ENCODE peak calls at places on chromosome 3, in five cellular contexts. One of them, this sample, is unnamed.

GRCh38 chr3:66200147-66200546 is 20.7 kb upstream of the SLC25A26 start:
- DNase-seq in fibroblast of lung: no peak
- DNase-seq in neuronal stem cell: no peak
- DNase-seq in H9: peak
- DNase-seq in ovary: no peak
- DNase-seq in this sample: peak

GRCh38 chr3:37701729-37702128 is 160.0 kb upstream of the CTDSPL start:
- DNase-seq in fibroblast of lung: no peak
- DNase-seq in neuronal stem cell: no peak
- DNase-seq in H9: no peak
- DNase-seq in ovary: no peak
- DNase-seq in this sample: no peak

GRCh38 chr3:107028626-107029025 is 348.6 kb upstream of the CCDC54 start:
- DNase-seq in fibroblast of lung: no peak
- DNase-seq in neuronal stem cell: no peak
- DNase-seq in H9: no peak
- DNase-seq in ovary: no peak
- DNase-seq in this sample: no peak

GRCh38 chr3:134388748-134389485 is 14.7 kb upstream of the AMOTL2 start:
- DNase-seq in fibroblast of lung: no peak
- DNase-seq in neuronal stem cell: no peak
- DNase-seq in H9: no peak
- DNase-seq in ovary: no peak
- DNase-seq in this sample: no peak

GRCh38 chr3:151210676-151211381 is 7.8 kb upstream of the GPR171 start:
- DNase-seq in fibroblast of lung: no peak
- DNase-seq in neuronal stem cell: no peak
- DNase-seq in H9: no peak
- DNase-seq in ovary: no peak
- DNase-seq in this sample: no peak

GRCh38 chr3:157070600-157070999 is 89.3 kb downstream of the CCNL1 start:
- DNase-seq in fibroblast of lung: peak
- DNase-seq in neuronal stem cell: no peak
- DNase-seq in H9: no peak
- DNase-seq in ovary: no peak
- DNase-seq in this sample: no peak

GRCh38 chr3:127742580-127742979 is 69.8 kb downstream of the ABTB1 start:
- DNase-seq in fibroblast of lung: no peak
- DNase-seq in neuronal stem cell: no peak
- DNase-seq in H9: no peak
- DNase-seq in ovary: no peak
- DNase-seq in this sample: no peak

GRCh38 chr3:100185847-100186246 is 71.5 kb upstream of the FILIP1L start:
- DNase-seq in fibroblast of lung: no peak
- DNase-seq in neuronal stem cell: no peak
- DNase-seq in H9: no peak
- DNase-seq in ovary: no peak
- DNase-seq in this sample: no peak

GRCh38 chr3:13134879-13135206 is 61.6 kb upstream of the IQSEC1 start:
- DNase-seq in fibroblast of lung: no peak
- DNase-seq in neuronal stem cell: no peak
- DNase-seq in H9: no peak
- DNase-seq in ovary: no peak
- DNase-seq in this sample: no peak

GRCh38 chr3:177281292-177281942 is 84.1 kb upstream of the TBL1XR1 start:
- DNase-seq in fibroblast of lung: no peak
- DNase-seq in neuronal stem cell: no peak
- DNase-seq in H9: no peak
- DNase-seq in ovary: no peak
- DNase-seq in this sample: peak

GRCh38 chr3:151468284-151468917 is 7.5 kb upstream of the IGSF10 start:
- DNase-seq in fibroblast of lung: peak
- DNase-seq in neuronal stem cell: peak
- DNase-seq in H9: peak
- DNase-seq in ovary: no peak
- DNase-seq in this sample: peak

GRCh38 chr3:64163019-64163754 is 62.1 kb downstream of the PRICKLE2 start:
- DNase-seq in fibroblast of lung: no peak
- DNase-seq in neuronal stem cell: no peak
- DNase-seq in H9: no peak
- DNase-seq in ovary: no peak
- DNase-seq in this sample: no peak

GRCh38 chr3:152280539-152280938 is 11.8 kb downstream of the MBNL1 start:
- DNase-seq in fibroblast of lung: no peak
- DNase-seq in neuronal stem cell: no peak
- DNase-seq in H9: no peak
- DNase-seq in ovary: no peak
- DNase-seq in this sample: no peak

GRCh38 chr3:100104442-100104798 is 9.9 kb downstream of the FILIP1L start:
- DNase-seq in fibroblast of lung: no peak
- DNase-seq in neuronal stem cell: no peak
- DNase-seq in H9: no peak
- DNase-seq in ovary: no peak
- DNase-seq in this sample: no peak

GRCh38 chr3:88059380-88060160 is 515 bp downstream of the ZNF654 start:
- DNase-seq in fibroblast of lung: peak
- DNase-seq in neuronal stem cell: peak
- DNase-seq in H9: no peak
- DNase-seq in ovary: peak
- DNase-seq in this sample: no peak

GRCh38 chr3:109819786-109820185 is 482.4 kb upstream of the DPPA4 start:
- DNase-seq in fibroblast of lung: no peak
- DNase-seq in neuronal stem cell: no peak
- DNase-seq in H9: no peak
- DNase-seq in ovary: no peak
- DNase-seq in this sample: no peak

GRCh38 chr3:165837058-165837525 is at the start of gene BCHE:
- DNase-seq in fibroblast of lung: peak
- DNase-seq in neuronal stem cell: peak
- DNase-seq in H9: peak
- DNase-seq in ovary: no peak
- DNase-seq in this sample: peak

GRCh38 chr3:30597131-30597768 is 9.2 kb upstream of the TGFBR2 start:
- DNase-seq in fibroblast of lung: peak
- DNase-seq in neuronal stem cell: no peak
- DNase-seq in H9: no peak
- DNase-seq in ovary: no peak
- DNase-seq in this sample: no peak

DNA sequence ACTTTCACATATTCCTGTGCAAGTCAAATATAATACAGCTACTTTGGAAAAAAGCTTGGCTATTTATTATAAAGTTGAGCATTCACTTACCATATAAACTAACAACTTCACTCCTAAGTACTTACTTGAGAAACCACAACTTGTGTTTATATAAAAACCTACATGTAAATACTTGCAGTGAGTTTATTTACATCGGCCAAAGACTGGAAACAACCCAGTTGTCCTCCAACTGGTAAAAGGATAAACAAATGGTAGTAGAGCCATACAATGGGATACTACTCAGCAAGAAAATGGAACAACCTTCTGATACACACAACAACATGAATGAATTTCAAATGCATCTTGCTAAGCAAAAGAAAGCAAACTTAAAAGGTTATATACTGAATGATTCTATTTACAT is 63.7 kb downstream of the SLC7A14 start:
- DNase-seq in fibroblast of lung: no peak
- DNase-seq in neuronal stem cell: no peak
- DNase-seq in H9: no peak
- DNase-seq in ovary: no peak
- DNase-seq in this sample: no peak
- H3K27ac ChIP-seq in fibroblast of lung: no peak
- H3K27ac ChIP-seq in neuronal stem cell: no peak
- H3K27ac ChIP-seq in H9: no peak
- H3K27ac ChIP-seq in ovary: no peak
- H3K27ac ChIP-seq in this sample: no peak

GRCh38 chr3:52670621-52671521 is 14.8 kb downstream of the PBRM1 start:
- DNase-seq in fibroblast of lung: peak
- DNase-seq in neuronal stem cell: no peak
- DNase-seq in H9: no peak
- DNase-seq in ovary: no peak
- DNase-seq in this sample: no peak
- H3K27ac ChIP-seq in fibroblast of lung: peak
- H3K27ac ChIP-seq in neuronal stem cell: no peak
- H3K27ac ChIP-seq in H9: no peak
- H3K27ac ChIP-seq in ovary: no peak
- H3K27ac ChIP-seq in this sample: no peak

GRCh38 chr3:59513570-59513969 is 463.7 kb upstream of the CFAP20DC start:
- DNase-seq in fibroblast of lung: no peak
- DNase-seq in neuronal stem cell: no peak
- DNase-seq in H9: no peak
- DNase-seq in ovary: no peak
- DNase-seq in this sample: no peak
- H3K27ac ChIP-seq in fibroblast of lung: no peak
- H3K27ac ChIP-seq in neuronal stem cell: no peak
- H3K27ac ChIP-seq in H9: no peak
- H3K27ac ChIP-seq in ovary: no peak
- H3K27ac ChIP-seq in this sample: no peak

GRCh38 chr3:101842245-101842934 is 6.9 kb upstream of the NFKBIZ start:
- DNase-seq in fibroblast of lung: peak
- DNase-seq in neuronal stem cell: peak
- DNase-seq in H9: peak
- DNase-seq in ovary: no peak
- DNase-seq in this sample: peak
- H3K27ac ChIP-seq in fibroblast of lung: no peak
- H3K27ac ChIP-seq in neuronal stem cell: peak
- H3K27ac ChIP-seq in H9: peak
- H3K27ac ChIP-seq in ovary: no peak
- H3K27ac ChIP-seq in this sample: peak